ENCODE peak calls at places on chromosomes 1 and 21, in four cellular contexts. U is WTC11, Y is fibroblast of mammary gland, X is cardiac muscle cell. E is an unnamed sample.

GRCh38 chr1:56866656-56867055 is 12.1 kb downstream of the C8A start:
- DNase-seq in X (no peak), Y (peak), U (no peak), E (no peak)

GRCh38 chr1:204584699-204585372 is 68.6 kb downstream of the MDM4 start:
- DNase-seq in U (peak), X (no peak), Y (no peak), E (no peak)

GRCh38 chr1:44819257-44819593 is 10.9 kb downstream of the BTBD19 start:
- DNase-seq in Y (no peak), X (no peak), U (no peak), E (no peak)

GRCh38 chr1:162141273-162142023 is 72.0 kb downstream of the NOS1AP start:
- DNase-seq in Y (peak), U (no peak), X (no peak), E (no peak)

GRCh38 chr21:17821121-17821520 is 2.0 kb upstream of the C21orf91 start:
- DNase-seq in U (no peak), X (no peak), Y (no peak), E (no peak)

GRCh38 chr1:74693473-74693872 is 19.9 kb upstream of the ERICH3 start:
- DNase-seq in U (no peak), X (no peak), Y (peak), E (no peak)

GRCh38 chr1:43074244-43074643 is 97.8 kb downstream of the EBNA1BP2 start:
- DNase-seq in X (peak), Y (no peak), U (no peak), E (no peak)

GRCh38 chr1:35428360-35428759 is 128.8 kb downstream of the KIAA0319L start:
- DNase-seq in Y (no peak), X (no peak), U (no peak), E (no peak)

GRCh38 chr1:184563308-184563707 is 176.5 kb downstream of the C1orf21 start:
- DNase-seq in X (peak), U (no peak), Y (peak), E (no peak)

GRCh38 chr1:214678386-214678785 is 75.4 kb downstream of the CENPF start:
- DNase-seq in Y (peak), X (no peak), U (no peak), E (no peak)

GRCh38 chr1:240500681-240501080 is 111.3 kb downstream of the GREM2 start:
- DNase-seq in Y (no peak), X (no peak), U (no peak), E (no peak)

GRCh38 chr1:26530540-26530897 is 958 bp downstream of the RPS6KA1 start:
- DNase-seq in X (no peak), U (no peak), Y (no peak), E (no peak)

GRCh38 chr1:163540727-163541126 is 219.0 kb downstream of the NUF2 start:
- DNase-seq in Y (no peak), X (no peak), U (no peak), E (no peak)

GRCh38 chr1:110312188-110313121 is 26.7 kb upstream of the RBM15 start:
- DNase-seq in X (peak), Y (peak), U (peak), E (peak)

GRCh38 chr1:14997646-14998276 is 155.8 kb upstream of the TMEM51 start:
- DNase-seq in U (no peak), X (no peak), Y (peak), E (no peak)

GRCh38 chr1:206135248-206135647 is 18.1 kb upstream of the AVPR1B start:
- DNase-seq in Y (no peak), U (no peak), X (no peak), E (no peak)

GRCh38 chr1:173503391-173503790 is 26.3 kb downstream of the PRDX6 start:
- DNase-seq in Y (peak), X (peak), U (no peak), E (no peak)

GRCh38 chr1:114075546-114076249 is 78.0 kb downstream of the SYT6 start:
- DNase-seq in Y (no peak), U (no peak), X (no peak), E (no peak)

GRCh38 chr1:93701619-93702018 is 20.0 kb upstream of the BCAR3 start:
- DNase-seq in X (no peak), U (no peak), Y (peak), E (no peak)

GRCh38 chr1:42186172-42186571 is 21.6 kb upstream of the GUCA2A start:
- DNase-seq in X (no peak), U (no peak), Y (peak), E (no peak)

GRCh38 chr1:55418208-55418607 is 203.0 kb upstream of the USP24 start:
- DNase-seq in Y (no peak), X (no peak), U (no peak), E (no peak)

GRCh38 chr1:230186003-230186863 is 119.2 kb downstream of the GALNT2 start:
- DNase-seq in Y (peak), X (no peak), U (peak), E (no peak)

GRCh38 chr1:52702886-52703787 is 5.0 kb upstream of the COA7 start:
- DNase-seq in X (peak), U (peak), Y (peak), E (peak)

GRCh38 chr1:161039154-161039545 is 386 bp upstream of the TSTD1 start:
- DNase-seq in X (no peak), U (no peak), Y (no peak), E (no peak)

GRCh38 chr1:72636636-72637035 is 354.3 kb upstream of the NEGR1 start:
- DNase-seq in X (no peak), U (no peak), Y (peak), E (no peak)

GRCh38 chr1:43058545-43059360 is 100.1 kb upstream of the SLC2A1 start:
- DNase-seq in X (peak), Y (peak), U (peak), E (no peak)

GRCh38 chr1:201385299-201385891 is 7.9 kb upstream of the TNNT2 start:
- DNase-seq in U (peak), X (peak), Y (peak), E (peak)

GRCh38 chr1:195530961-195531360 is 1077.3 kb downstream of the KCNT2 start:
- DNase-seq in U (no peak), Y (peak), X (no peak), E (no peak)

DNA sequence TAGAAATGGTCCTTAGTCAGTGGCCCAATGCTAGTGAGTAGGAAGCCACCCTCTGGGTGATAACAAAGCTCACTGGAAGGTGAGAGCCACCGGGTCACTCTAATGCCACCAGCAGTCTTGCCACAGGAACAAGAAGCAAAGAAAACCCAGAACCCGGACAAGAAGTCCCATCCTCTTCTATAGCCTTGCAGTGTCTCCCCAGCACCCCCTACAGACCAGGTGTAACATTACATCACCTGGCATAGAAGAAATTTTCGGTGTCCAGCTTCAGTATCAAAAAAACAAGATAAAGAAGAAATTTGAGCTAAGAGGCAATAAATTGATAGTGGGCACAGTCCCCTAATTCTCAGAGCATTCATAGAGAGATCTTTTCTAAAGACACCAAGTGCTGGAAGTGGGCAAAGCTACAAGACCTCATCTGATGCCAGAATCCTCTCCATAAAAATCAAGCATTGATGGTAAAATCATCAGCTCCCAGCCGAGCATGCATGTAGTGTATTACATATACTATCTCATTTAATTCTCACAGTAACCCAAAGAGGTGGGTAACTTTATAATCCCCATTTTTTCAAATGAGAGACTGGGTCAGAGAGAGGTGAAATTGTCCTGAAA is 491.0 kb downstream of the MATN1 start:
- DNase-seq in X (peak), U (peak), Y (peak), E (no peak)
- TF ChIP-seq CTCF in X (peak), U (peak), Y (peak), E (peak)

GRCh38 chr1:203056516-203056915 is 29.3 kb downstream of the MYOG start:
- DNase-seq in U (no peak), X (no peak), Y (no peak), E (no peak)

GRCh38 chr1:203055983-203056382 is 29.7 kb downstream of the PPFIA4 start:
- DNase-seq in Y (no peak), X (no peak), U (no peak), E (no peak)

GRCh38 chr1:203054184-203054583 is 27.9 kb downstream of the PPFIA4 start:
- DNase-seq in X (no peak), U (no peak), Y (no peak), E (no peak)

GRCh38 chr1:203052556-203053059 is 26.3 kb downstream of the PPFIA4 start:
- DNase-seq in Y (no peak), X (no peak), U (no peak), E (no peak)

DNA sequence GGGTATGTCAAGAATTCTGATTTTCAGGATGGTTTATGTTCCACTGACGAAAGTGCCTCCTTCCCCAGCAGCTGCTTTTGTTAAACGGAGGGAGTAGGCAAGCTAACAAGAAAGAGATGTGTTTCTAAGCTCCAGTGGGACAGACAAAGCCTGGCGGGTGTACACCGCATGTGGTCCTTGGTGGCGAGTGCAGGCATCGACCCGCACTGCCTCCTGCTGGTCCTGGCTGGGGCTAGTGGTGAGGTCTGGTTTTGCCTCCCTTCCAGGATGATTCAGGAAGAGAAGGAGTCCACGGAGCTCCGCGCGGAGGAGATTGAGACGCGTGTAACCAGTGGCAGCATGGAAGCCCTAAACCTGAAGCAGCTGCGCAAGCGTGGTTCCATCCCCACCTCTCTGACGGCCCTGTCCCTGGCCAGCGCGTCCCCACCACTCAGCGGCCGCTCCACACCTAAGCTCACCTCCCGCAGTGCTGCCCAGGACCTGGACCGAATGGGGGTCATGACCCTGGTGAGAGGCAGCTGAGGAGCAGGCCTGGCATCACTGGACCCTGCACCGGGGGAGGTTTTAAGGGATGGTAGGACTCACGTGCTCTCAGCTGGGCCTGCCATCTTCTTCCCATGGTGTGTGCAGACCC is 29.0 kb downstream of the PPFIA4 start:
- DNase-seq in U (peak), Y (no peak), X (no peak), E (no peak)
- TF ChIP-seq CTCF in U (no peak), Y (no peak), X (no peak), E (peak)

GRCh38 chr1:165734906-165735305 is 33.8 kb downstream of the TMCO1 start:
- DNase-seq in X (no peak), Y (no peak), U (no peak), E (no peak)
- TF ChIP-seq CTCF in X (no peak), Y (no peak), U (no peak), E (no peak)

GRCh38 chr1:117928881-117929339 is 511 bp downstream of the GDAP2 start:
- DNase-seq in U (peak), X (peak), Y (peak), E (peak)
- TF ChIP-seq CTCF in U (no peak), X (peak), Y (peak), E (peak)

DNA sequence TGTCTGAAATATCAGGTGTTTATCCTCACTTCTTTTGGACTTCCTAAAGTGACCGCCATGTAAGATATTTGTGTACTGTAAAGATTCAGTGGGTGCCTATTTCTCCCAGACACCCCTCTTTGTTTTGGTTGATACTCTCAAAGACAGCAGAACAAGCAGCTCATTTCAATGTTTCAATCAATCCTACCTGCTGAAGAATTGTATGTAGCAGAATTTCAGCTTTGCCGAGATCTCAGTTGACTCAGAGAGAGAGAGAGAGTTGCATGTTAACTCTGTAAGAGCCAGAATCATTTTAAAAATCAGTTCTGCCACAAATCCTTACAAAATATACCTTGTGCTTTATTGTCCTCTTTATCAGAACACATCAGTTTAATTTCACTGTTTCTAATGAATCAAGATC is 987.3 kb downstream of the ADGRL2 start:
- DNase-seq in Y (no peak), X (no peak), U (no peak), E (no peak)
- TF ChIP-seq CTCF in Y (no peak), X (no peak), U (no peak), E (no peak)

GRCh38 chr1:178031856-178032320 is 62.0 kb upstream of the RASAL2 start:
- DNase-seq in X (peak), U (peak), Y (peak), E (peak)
- TF ChIP-seq CTCF in X (peak), U (peak), Y (peak), E (peak)

GRCh38 chr1:63537940-63538339 is 14.6 kb downstream of the EFCAB7 start:
- DNase-seq in Y (peak), U (no peak), X (no peak), E (no peak)
- TF ChIP-seq CTCF in Y (peak), U (no peak), X (peak), E (peak)

GRCh38 chr1:40305451-40305850 is 11.6 kb downstream of the COL9A2 start:
- DNase-seq in X (no peak), U (peak), Y (peak), E (no peak)
- TF ChIP-seq CTCF in X (no peak), U (no peak), Y (peak), E (no peak)

GRCh38 chr1:29379438-29380073 is 143.2 kb downstream of the PTPRU start:
- DNase-seq in X (no peak), U (peak), Y (peak), E (peak)
- TF ChIP-seq CTCF in X (peak), U (peak), Y (peak), E (peak)

E was measured in progenitor cell of endocrine pancreas.